ENCODE peak calls at places on chromosomes 5 and 9, in nine cellular contexts. V, U, F, L, I, M, W, K and Y are unnamed samples.

GRCh38 chr5:125117556-125117955 is 371.1 kb upstream of the ZNF608 start:
- DNase-seq in L (peak; percentile 89), F (no peak), U (no peak), W (peak; percentile 93), V (no peak), K (no peak), M (no peak), I (no peak), Y (no peak)

GRCh38 chr9:95724253-95724991 is 151.1 kb upstream of the ERCC6L2 start:
- DNase-seq in I (no peak), W (no peak), F (peak; percentile 91), U (no peak), V (no peak), M (no peak), L (no peak), K (no peak), Y (no peak)

GRCh38 chr5:135391869-135392255 is 7.2 kb downstream of the MACROH2A1 start:
- DNase-seq in U (no peak), L (no peak), W (peak; percentile 42), V (no peak), K (no peak), M (no peak), F (no peak), I (no peak), Y (no peak)

GRCh38 chr9:104073770-104074133 is 20.4 kb upstream of the SMC2 start:
- DNase-seq in W (peak; percentile 35), K (no peak), I (no peak), M (no peak), V (no peak), U (no peak), L (peak; percentile 55), F (no peak), Y (no peak)

GRCh38 chr9:110255417-110256141 is 728 bp downstream of the TXN start:
- DNase-seq in M (peak; percentile 88), W (peak; percentile 50), F (peak; percentile 66), I (peak; percentile 39), U (peak; percentile 62), V (peak; percentile 64), L (peak; percentile 74), K (peak; percentile 73), Y (no peak)

GRCh38 chr9:38671372-38671731 is 48.6 kb downstream of the FAM240B start:
- DNase-seq in W (no peak), F (peak; percentile 33), M (no peak), K (no peak), L (no peak), I (no peak), V (no peak), U (no peak), Y (no peak)

GRCh38 chr9:87184956-87185642 is 237.8 kb upstream of the GAS1 start:
- DNase-seq in I (peak; percentile 29), V (no peak), K (no peak), U (no peak), L (peak; percentile 37), W (peak; percentile 78), M (no peak), F (no peak), Y (no peak)

GRCh38 chr9:109956811-109957440 is 176.9 kb downstream of the PALM2AKAP2 start:
- DNase-seq in W (peak; percentile 33), V (no peak), U (no peak), K (no peak), L (peak; percentile 62), F (no peak), I (no peak), M (no peak), Y (no peak)

GRCh38 chr5:150778103-150778516 is 447 bp upstream of the SMIM3 start:
- DNase-seq in V (no peak), M (no peak), F (no peak), U (no peak), W (no peak), I (peak; percentile 55), K (no peak), L (peak; percentile 46), Y (no peak)

GRCh38 chr9:33273972-33274328 is 9.1 kb downstream of the CHMP5 start:
- DNase-seq in K (no peak), M (no peak), W (no peak), U (no peak), V (no peak), L (peak; percentile 30), F (no peak), I (no peak), Y (no peak)

GRCh38 chr9:81874926-81875325 is 53.3 kb upstream of the SPATA31D4 start:
- DNase-seq in M (no peak), U (no peak), I (peak; percentile 87), F (no peak), L (peak; percentile 84), W (peak; percentile 56), V (no peak), K (no peak), Y (peak; percentile 65)

GRCh38 chr5:141534492-141535213 is 45.8 kb downstream of the PCDHGC5 start:
- DNase-seq in F (no peak), U (no peak), K (no peak), V (no peak), L (peak; percentile 54), I (no peak), W (no peak), M (no peak), Y (no peak)

GRCh38 chr9:132782106-132782505 is 96.0 kb downstream of the AK8 start:
- DNase-seq in I (no peak), U (no peak), V (no peak), L (no peak), W (no peak), F (no peak), K (no peak), M (no peak), Y (no peak)

GRCh38 chr5:74919487-74919886 is 53.3 kb upstream of the FAM169A start:
- DNase-seq in F (peak; percentile 49), L (peak; percentile 79), M (no peak), I (peak; percentile 36), W (peak; percentile 71), U (no peak), K (no peak), V (peak; percentile 76), Y (no peak)

GRCh38 chr5:150162142-150162513 is 4.5 kb upstream of the CDX1 start:
- DNase-seq in V (no peak), W (no peak), K (no peak), L (no peak), M (no peak), U (no peak), I (no peak), F (no peak), Y (no peak)

GRCh38 chr9:81767921-81768320 is 78.6 kb upstream of the TLE1 start:
- DNase-seq in V (no peak), L (no peak), U (no peak), K (no peak), W (no peak), M (no peak), F (no peak), I (no peak), Y (no peak)

GRCh38 chr5:158753354-158753753 is 346.4 kb downstream of the EBF1 start:
- DNase-seq in M (no peak), F (no peak), L (no peak), W (no peak), K (no peak), U (no peak), I (no peak), V (no peak), Y (no peak)

GRCh38 chr9:131433302-131433854 is 39.5 kb downstream of the PRRC2B start:
- DNase-seq in L (peak; percentile 28), W (no peak), K (no peak), I (no peak), U (no peak), M (peak; percentile 25), F (no peak), V (no peak), Y (no peak)

GRCh38 chr5:60517850-60518249 is 182.1 kb downstream of the DEPDC1B start:
- DNase-seq in K (no peak), I (no peak), U (no peak), L (no peak), M (no peak), W (no peak), V (no peak), F (no peak), Y (no peak)
- H3K4me3 ChIP-seq in K (no peak overlapping the region), I (no peak overlapping the region), U (no peak overlapping the region), L (no peak overlapping the region), M (no peak overlapping the region), W (no peak overlapping the region), V (no peak overlapping the region), F (no peak overlapping the region), Y (no peak overlapping the region)

GRCh38 chr5:59158165-59158564 is 575.3 kb downstream of the RAB3C start:
- DNase-seq in L (no peak), I (peak; percentile 14), M (no peak), F (no peak), V (no peak), U (no peak), W (peak; percentile 22), K (no peak), Y (no peak)

GRCh38 chr5:59158637-59159391 is 575.9 kb downstream of the RAB3C start:
- DNase-seq in V (no peak), K (no peak), L (no peak), U (no peak), M (no peak), I (no peak), W (no peak), F (no peak), Y (no peak)

GRCh38 chr5:59164041-59164830 is 581.4 kb downstream of the RAB3C start:
- DNase-seq in V (no peak), M (no peak), I (peak; percentile 22), L (peak; percentile 80), K (no peak), W (peak; percentile 78), U (no peak), F (no peak), Y (no peak)

GRCh38 chr5:59157001-59157527 is 574.2 kb downstream of the RAB3C start:
- DNase-seq in V (no peak), U (no peak), W (no peak), L (peak; percentile 45), I (no peak), M (no peak), F (no peak), K (no peak), Y (no peak)

GRCh38 chr5:59161206-59162105 is 578.6 kb downstream of the RAB3C start:
- DNase-seq in L (no peak), U (no peak), M (no peak), I (no peak), F (no peak), W (no peak), K (no peak), V (no peak), Y (no peak)
- H3K4me3 ChIP-seq in L (no peak overlapping the region), U (no peak overlapping the region), M (no peak overlapping the region), I (no peak overlapping the region), F (no peak overlapping the region), W (no peak overlapping the region), K (no peak overlapping the region), V (no peak overlapping the region), Y (no peak overlapping the region)

GRCh38 chr9:130054428-130054786 is 701 bp downstream of the GPR107 start:
- DNase-seq in K (no peak), U (no peak), I (no peak), V (no peak), F (no peak), L (no peak), M (no peak), W (no peak), Y (no peak)
- H3K4me3 ChIP-seq in K (peak overlapping the region; percentile 76), U (peak overlapping the region; percentile 98), I (peak overlapping the region; percentile 89), V (peak overlapping the region; percentile 71), F (peak overlapping the region; percentile 100), L (peak overlapping the region; percentile 98), M (peak overlapping the region; percentile 98), W (peak overlapping the region; percentile 86), Y (peak overlapping the region; percentile 92)

DNA sequence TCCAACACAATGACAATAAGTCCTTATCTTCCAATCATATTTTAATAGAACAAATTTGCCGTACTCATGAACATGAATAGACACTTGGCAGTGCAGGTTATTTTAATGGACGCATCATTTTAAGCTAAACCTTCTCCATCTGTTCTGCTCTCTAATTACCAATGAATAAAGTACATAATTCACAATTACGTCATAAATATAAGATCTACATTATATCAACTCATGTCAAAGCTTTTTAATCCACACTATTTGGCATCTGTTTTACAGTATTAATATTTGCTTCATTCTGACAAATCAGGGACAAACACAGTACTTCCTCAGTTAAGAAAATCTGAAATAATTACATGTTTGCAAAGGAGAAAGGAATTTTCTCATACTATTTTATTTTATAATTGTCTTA is 344.1 kb upstream of the DMAC1 start:
- DNase-seq in U (no peak), I (no peak), W (no peak), V (no peak), M (no peak), L (no peak), K (no peak), F (no peak), Y (no peak)
- H3K4me3 ChIP-seq in U (no peak overlapping the region), I (no peak overlapping the region), W (no peak overlapping the region), V (no peak overlapping the region), M (no peak overlapping the region), L (no peak overlapping the region), K (no peak overlapping the region), F (no peak overlapping the region), Y (no peak overlapping the region)